ENCODE peak calls at places on chromosomes 6 and 20, in five cellular contexts. Y is NT2/D1, L is K562, Q is GM12878, X is H1. B is an unnamed sample.

GRCh38 chr6:47200536-47201334 is 109.0 kb downstream of the TNFRSF21 start:
- DNase-seq in X (no peak), L (no peak), Q (no peak), Y (no peak), B (no peak)

GRCh38 chr6:25454141-25454540 is 175.0 kb downstream of the CARMIL1 start:
- DNase-seq in X (no peak), Q (no peak), Y (no peak), L (no peak), B (no peak)

GRCh38 chr6:39914239-39914638 is 20.0 kb downstream of the MOCS1 start:
- DNase-seq in Y (no peak), X (no peak), Q (no peak), L (no peak), B (no peak)

GRCh38 chr20:11200423-11200822 is 526.6 kb upstream of the JAG1 start:
- DNase-seq in L (no peak), X (no peak), Y (no peak), Q (no peak), B (no peak)

GRCh38 chr6:110769923-110770322 is 45.3 kb downstream of the CDK19 start:
- DNase-seq in Q (no peak), X (no peak), Y (no peak), L (no peak), B (no peak)

GRCh38 chr6:27582928-27583725 is 110.2 kb upstream of the ZNF184 start:
- DNase-seq in Y (no peak), L (peak; percentile 51), X (peak; percentile 88), Q (no peak), B (no peak)

GRCh38 chr20:3935295-3935955 is 46.2 kb downstream of the PANK2 start:
- DNase-seq in L (no peak), Y (no peak), Q (no peak), X (no peak), B (no peak)

GRCh38 chr6:32216998-32217397 is 6.9 kb downstream of the NOTCH4 start:
- DNase-seq in L (no peak), Y (no peak), Q (no peak), X (no peak), B (no peak)

GRCh38 chr20:34544109-34544793 is 14.3 kb upstream of the MAP1LC3A start:
- DNase-seq in Q (no peak), X (peak; percentile 67), L (no peak), Y (no peak), B (no peak)

GRCh38 chr6:16769131-16769985 is 8.1 kb upstream of the ATXN1 start:
- DNase-seq in X (no peak), Q (no peak), Y (no peak), L (peak; percentile 40), B (peak; percentile 84)

GRCh38 chr6:3869632-3870527 is 20.7 kb downstream of the FAM50B start:
- DNase-seq in Y (no peak), L (no peak), X (no peak), Q (no peak), B (no peak)

GRCh38 chr6:54238407-54238806 is 69.8 kb upstream of the TINAG start:
- DNase-seq in Y (no peak), Q (no peak), X (no peak), L (no peak), B (no peak)

GRCh38 chr6:138538390-138539031 is 39.2 kb upstream of the NHSL1 start:
- DNase-seq in X (no peak), Q (no peak), L (no peak), Y (no peak), B (no peak)

GRCh38 chr6:150409576-150410066 is 40.8 kb downstream of the IYD start:
- DNase-seq in Y (no peak), X (no peak), L (no peak), Q (no peak), B (no peak)

GRCh38 chr6:16639689-16640480 is 121.4 kb downstream of the ATXN1 start:
- DNase-seq in Q (no peak), L (no peak), X (no peak), Y (no peak), B (no peak)

GRCh38 chr6:161439093-161439492 is 165.2 kb upstream of the AGPAT4 start:
- DNase-seq in Q (no peak), Y (no peak), X (no peak), L (peak; percentile 55), B (peak; percentile 40)

GRCh38 chr6:141848029-141848890 is 284.5 kb upstream of the GJE1 start:
- DNase-seq in Y (no peak), Q (no peak), L (no peak), X (no peak), B (no peak)

GRCh38 chr6:107488875-107489635 is 862 bp upstream of the SOBP start:
- DNase-seq in X (peak; percentile 85), L (peak; percentile 32), Q (no peak), Y (no peak), B (no peak)

GRCh38 chr6:14781707-14782306 is 464.1 kb upstream of the JARID2 start:
- DNase-seq in L (no peak), X (no peak), Q (no peak), Y (no peak), B (no peak)

GRCh38 chr6:108714012-108714773 is 134.0 kb upstream of the ARMC2 start:
- DNase-seq in X (no peak), Y (no peak), Q (no peak), L (no peak), B (no peak)

GRCh38 chr20:23165307-23165750 is 79.2 kb upstream of the CD93 start:
- DNase-seq in Y (no peak), X (peak; percentile 49), Q (no peak), L (peak; percentile 36), B (no peak)

GRCh38 chr20:19338960-19339359 is 126.5 kb downstream of the SLC24A3 start:
- DNase-seq in Y (no peak), X (no peak), L (no peak), Q (no peak), B (no peak)

GRCh38 chr6:79584332-79584731 is 46.8 kb upstream of the SH3BGRL2 start:
- DNase-seq in Q (no peak), L (no peak), Y (no peak), X (no peak), B (no peak)

GRCh38 chr20:20457392-20458126 is 89.7 kb downstream of the INSM1 start:
- DNase-seq in Y (no peak), L (no peak), Q (no peak), X (no peak), B (no peak)

GRCh38 chr20:53794529-53795115 is 201.0 kb upstream of the ZNF217 start:
- DNase-seq in Q (no peak), L (no peak), Y (no peak), X (no peak), B (no peak)

GRCh38 chr20:18986146-18986830 is 172.7 kb downstream of the SCP2D1 start:
- DNase-seq in Q (no peak), L (no peak), Y (no peak), X (no peak), B (no peak)

GRCh38 chr6:142088858-142089216 is 43.9 kb upstream of the GJE1 start:
- DNase-seq in Y (peak; percentile 22), X (peak; percentile 58), L (no peak), Q (no peak), B (no peak)

GRCh38 chr6:84317463-84317862 is 90.0 kb upstream of the CEP162 start:
- DNase-seq in L (no peak), X (no peak), Q (no peak), Y (no peak), B (no peak)
- TF ChIP-seq ZNF274 in L (no peak), X (no peak), Q (no peak), Y (no peak), B (no peak)

GRCh38 chr6:30965140-30965601 is 18.3 kb upstream of the MUC21 start:
- DNase-seq in L (no peak), Y (no peak), Q (no peak), X (no peak), B (no peak)
- TF ChIP-seq ZNF274 in L (no peak), Y (no peak), Q (no peak), X (no peak), B (no peak)

GRCh38 chr6:122614303-122614702 is 4.1 kb downstream of the PKIB start:
- DNase-seq in L (no peak), Q (no peak), X (no peak), Y (no peak), B (no peak)

GRCh38 chr6:122615409-122615808 is 5.2 kb downstream of the PKIB start:
- DNase-seq in Q (no peak), Y (no peak), L (no peak), X (no peak), B (no peak)

GRCh38 chr6:122620428-122620827 is 10.2 kb downstream of the PKIB start:
- DNase-seq in Q (no peak), Y (no peak), X (no peak), L (no peak), B (no peak)

GRCh38 chr6:122619309-122619708 is 9.1 kb downstream of the PKIB start:
- DNase-seq in L (no peak), Q (no peak), X (no peak), Y (no peak), B (no peak)

GRCh38 chr6:122616877-122617276 is 6.7 kb downstream of the PKIB start:
- DNase-seq in Y (no peak), Q (no peak), X (no peak), L (no peak), B (no peak)
- TF ChIP-seq ZNF274 in Y (no peak), Q (no peak), X (no peak), L (no peak), B (no peak)

DNA sequence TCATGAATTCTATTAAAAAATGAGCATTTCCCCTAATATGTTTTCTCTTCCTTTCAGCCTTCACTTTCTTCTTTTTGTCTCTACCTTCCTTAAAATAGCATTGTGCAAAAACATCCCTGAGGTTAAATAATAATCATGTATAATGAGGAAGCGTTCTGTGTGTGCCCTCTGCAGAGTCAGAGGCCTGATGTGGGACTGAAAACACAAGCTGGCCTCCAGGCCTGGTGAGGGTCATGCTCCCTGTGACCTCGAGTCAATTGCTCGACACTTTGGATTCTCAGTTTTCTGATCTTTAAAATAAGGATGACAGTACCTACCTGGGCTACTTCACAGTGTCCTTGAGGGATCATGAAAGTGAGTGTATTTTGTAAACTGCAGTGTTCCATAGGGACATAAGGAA is 39.9 kb upstream of the PDE7B start:
- DNase-seq in Q (no peak), L (no peak), Y (no peak), X (no peak), B (no peak)
- TF ChIP-seq ZNF274 in Q (no peak), L (no peak), Y (no peak), X (no peak), B (no peak)

GRCh38 chr6:113405326-113406050 is 451.7 kb upstream of the MARCKS start:
- DNase-seq in Y (no peak), X (no peak), Q (no peak), L (no peak), B (no peak)

GRCh38 chr6:113401231-113401630 is 455.9 kb upstream of the MARCKS start:
- DNase-seq in Q (no peak), X (no peak), Y (no peak), L (no peak), B (no peak)

GRCh38 chr6:113406051-113406695 is 451.0 kb upstream of the MARCKS start:
- DNase-seq in X (no peak), L (no peak), Y (no peak), Q (no peak), B (no peak)

GRCh38 chr6:113403966-113404575 is 453.1 kb upstream of the MARCKS start:
- DNase-seq in L (no peak), X (no peak), Y (no peak), Q (no peak), B (no peak)

DNA sequence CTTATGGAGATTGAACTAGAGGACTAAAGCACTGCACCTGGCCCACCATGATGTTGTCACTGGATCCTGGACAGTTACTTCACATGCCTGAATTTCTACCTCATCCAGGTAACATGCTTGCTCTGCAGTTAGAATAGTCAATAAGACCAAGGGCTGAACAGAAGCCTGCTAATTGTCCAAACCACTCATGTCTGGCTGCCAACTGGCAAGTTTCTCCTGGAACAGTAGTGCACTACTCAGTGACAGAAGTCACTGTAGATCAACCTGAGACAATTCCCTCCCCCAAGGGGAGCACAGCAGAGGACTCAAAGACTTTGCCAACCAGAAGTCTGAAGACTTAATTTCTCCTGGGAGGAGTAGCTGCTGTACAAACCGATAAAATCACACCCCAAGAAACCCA is 454.6 kb upstream of the MARCKS start:
- DNase-seq in Y (no peak), Q (no peak), X (no peak), L (no peak), B (no peak)
- TF ChIP-seq ZNF274 in Y (no peak), Q (no peak), X (no peak), L (no peak), B (no peak)

B was measured in HCT116.